ENCODE peak calls at places on chromosomes 13 and 19, in seven cellular contexts. T, N, C, A, V, R and Q are unnamed samples.

GRCh38 chr13:105063676-105064075 is 1471.8 kb downstream of the EFNB2 start:
- DNase-seq in T (no peak), N (no peak), C (no peak), A (no peak), V (no peak), R (no peak), Q (no peak)

GRCh38 chr19:3987619-3988371 is 2.5 kb upstream of the EEF2 start:
- DNase-seq in T (peak; percentile 88), N (peak; percentile 93), C (peak; percentile 94), A (peak; percentile 80), V (peak; percentile 96), R (peak; percentile 90), Q (peak; percentile 83)

GRCh38 chr13:51202477-51203046 is 19.6 kb upstream of the FAM124A start:
- DNase-seq in T (no peak), N (no peak), C (no peak), A (no peak), V (no peak), R (no peak), Q (no peak)

GRCh38 chr19:55299991-55300390 is 16.2 kb downstream of the BRSK1 start:
- DNase-seq in T (no peak), N (no peak), C (no peak), A (no peak), V (no peak), R (no peak), Q (no peak)

GRCh38 chr13:36163809-36164308 is 32.7 kb upstream of the DCLK1 start:
- DNase-seq in T (no peak), N (peak; percentile 19), C (peak; percentile 87), A (no peak), V (no peak), R (no peak), Q (no peak)

GRCh38 chr13:113802761-113803160 is 43.7 kb downstream of the TMEM255B start:
- DNase-seq in T (no peak), N (no peak), C (peak; percentile 85), A (no peak), V (peak; percentile 62), R (peak; percentile 20), Q (peak; percentile 50)

GRCh38 chr19:38093587-38093986 is 130.4 kb downstream of the DPF1 start:
- DNase-seq in T (no peak), N (no peak), C (no peak), A (no peak), V (no peak), R (no peak), Q (no peak)

GRCh38 chr19:2084993-2085720 is 11.0 kb downstream of the MOB3A start:
- DNase-seq in T (peak; percentile 74), N (peak; percentile 88), C (peak; percentile 93), A (no peak), V (peak; percentile 97), R (peak; percentile 63), Q (peak; percentile 82)

GRCh38 chr13:50678464-50679162 is 164.9 kb downstream of the DLEU7 start:
- DNase-seq in T (no peak), N (no peak), C (no peak), A (no peak), V (no peak), R (no peak), Q (no peak)

GRCh38 chr13:93529961-93530360 is 303.4 kb downstream of the GPC6 start:
- DNase-seq in T (no peak), N (no peak), C (no peak), A (no peak), V (no peak), R (no peak), Q (no peak)

GRCh38 chr19:31330237-31330636 is 19.0 kb downstream of the TSHZ3 start:
- DNase-seq in T (no peak), N (no peak), C (no peak), A (no peak), V (no peak), R (no peak), Q (no peak)

GRCh38 chr13:41917641-41918040 is 43.3 kb downstream of the VWA8 start:
- DNase-seq in T (no peak), N (no peak), C (no peak), A (no peak), V (no peak), R (no peak), Q (no peak)

GRCh38 chr13:111518161-111518791 is 197.8 kb downstream of the TEX29 start:
- DNase-seq in T (no peak), N (no peak), C (peak; percentile 61), A (peak; percentile 12), V (peak; percentile 32), R (no peak), Q (no peak)

GRCh38 chr19:55032170-55032569 is 5.9 kb downstream of the GP6 start:
- DNase-seq in T (no peak), N (no peak), C (no peak), A (no peak), V (no peak), R (no peak), Q (no peak)

GRCh38 chr19:2982983-2983350 is 5.6 kb downstream of the TLE6 start:
- DNase-seq in T (peak; percentile 71), N (peak; percentile 78), C (peak; percentile 98), A (no peak), V (no peak), R (peak; percentile 65), Q (peak; percentile 94)

GRCh38 chr19:48607359-48607755 is 815 bp downstream of the SPACA4 start:
- DNase-seq in T (no peak), N (no peak), C (no peak), A (no peak), V (no peak), R (no peak), Q (no peak)

GRCh38 chr19:23817519-23817918 is 58.8 kb upstream of the ZNF681 start:
- DNase-seq in T (no peak), N (peak; percentile 28), C (no peak), A (peak; percentile 52), V (no peak), R (no peak), Q (no peak)

GRCh38 chr13:24148414-24149305 is 11.9 kb upstream of the SPATA13 start:
- DNase-seq in T (no peak), N (peak; percentile 62), C (no peak), A (peak; percentile 92), V (no peak), R (peak; percentile 58), Q (no peak)

DNA sequence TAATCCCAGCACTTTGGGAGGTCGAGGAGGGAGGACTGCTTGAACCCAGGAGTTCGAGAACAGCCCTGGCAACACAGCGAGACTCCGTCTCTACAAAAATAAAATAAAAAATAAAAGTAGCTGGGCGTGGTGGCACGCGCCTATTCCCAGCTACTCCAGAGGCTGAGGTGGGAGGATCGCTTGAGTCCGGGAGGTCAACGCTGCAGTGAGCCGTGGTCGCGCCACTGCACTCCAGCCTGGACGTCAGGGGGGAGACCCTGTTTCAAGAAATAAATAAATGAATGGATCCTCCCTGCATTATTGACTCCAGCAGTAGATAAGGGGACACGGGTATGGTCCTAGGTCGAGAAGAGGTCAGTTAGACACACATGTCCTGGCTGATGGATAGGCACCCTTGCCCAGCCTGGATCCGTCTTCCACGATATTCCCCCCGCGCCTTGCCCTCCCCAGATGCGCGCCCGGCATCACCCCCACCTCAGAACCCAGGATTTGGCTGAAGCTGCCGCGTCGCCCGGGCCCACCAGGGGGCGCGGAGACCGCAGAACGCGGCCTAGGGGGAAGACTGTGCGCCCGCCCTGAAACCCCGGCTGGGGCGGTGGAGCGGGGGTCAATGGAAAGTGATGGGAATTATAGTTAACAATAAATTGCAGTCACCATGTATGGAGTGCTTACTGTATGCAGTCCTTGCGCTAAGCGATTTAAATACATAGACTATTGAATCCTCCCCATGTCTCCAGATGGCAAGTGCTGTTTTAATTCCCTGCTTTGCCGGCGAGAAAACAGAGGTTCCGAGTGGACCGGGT is 2.1 kb upstream of the HOOK2 start:
- DNase-seq in T (peak; percentile 82), N (peak; percentile 87), C (peak; percentile 96), A (peak; percentile 77), V (peak; percentile 96), R (peak; percentile 86), Q (peak; percentile 91)
- TF ChIP-seq POLR2A in T (no peak), N (no peak), C (no peak), A (no peak), V (no peak), R (no peak), Q (no peak)

GRCh38 chr13:44436589-44437337 is 63.1 kb downstream of the SERP2 start:
- DNase-seq in T (peak; percentile 97), N (peak; percentile 97), C (peak; percentile 99), A (peak; percentile 90), V (peak; percentile 91), R (peak; percentile 96), Q (peak; percentile 96)
- TF ChIP-seq POLR2A in T (peak; percentile 99), N (peak; percentile 99), C (no peak), A (peak; percentile 98), V (no peak), R (peak; percentile 98), Q (peak; percentile 59)

GRCh38 chr19:8361921-8362793 is 1.8 kb upstream of the ANGPTL4 start:
- DNase-seq in T (peak; percentile 99), N (peak; percentile 93), C (peak; percentile 99), A (peak; percentile 97), V (peak; percentile 86), R (peak; percentile 93), Q (peak; percentile 97)
- TF ChIP-seq POLR2A in T (peak; percentile 46), N (peak; percentile 23), C (no peak), A (no peak), V (no peak), R (no peak), Q (no peak)

GRCh38 chr19:18429717-18430416 is 8.1 kb downstream of the ISYNA1 start:
- DNase-seq in T (no peak), N (no peak), C (no peak), A (no peak), V (no peak), R (no peak), Q (no peak)
- TF ChIP-seq POLR2A in T (no peak), N (no peak), C (no peak), A (no peak), V (no peak), R (no peak), Q (no peak)